ENCODE peak calls at places on chromosomes 13 and 19, in ten cellular contexts. S, D, V, T, A, O, B, R, E and C are unnamed samples. For H3K4me1, the result is how much of the 10 kb centered on the place peaks cover.

GRCh38 chr19:940591-941291 is 14.9 kb downstream of the ARID3A start:
- DNase-seq in V (peak), E (peak), S (peak), B (no peak), A (peak), T (peak), D (no peak), O (peak), R (peak), C (no peak)

GRCh38 chr13:20178156-20178555 is 14.6 kb downstream of the GJB2 start:
- DNase-seq in D (no peak), A (no peak), V (no peak), B (no peak), S (no peak), R (no peak), E (no peak), O (no peak), T (no peak), C (no peak)

GRCh38 chr13:51330741-51331140 is 8.8 kb upstream of the SERPINE3 start:
- DNase-seq in D (no peak), S (no peak), B (no peak), O (no peak), E (no peak), A (no peak), V (no peak), R (no peak), T (no peak), C (no peak)

GRCh38 chr13:26051231-26052135 is at the start of gene SHISA2:
- DNase-seq in E (peak), B (peak), T (no peak), R (peak), O (peak), D (peak), A (no peak), V (no peak), S (peak), C (no peak)

GRCh38 chr19:4533835-4534424 is 1.1 kb downstream of the PLIN5 start:
- DNase-seq in D (no peak), V (no peak), R (no peak), E (no peak), B (no peak), T (no peak), O (no peak), S (no peak), A (no peak), C (no peak)

GRCh38 chr19:30882411-30883005 is 466.7 kb downstream of the TSHZ3 start:
- DNase-seq in V (no peak), E (no peak), A (no peak), S (no peak), B (no peak), T (no peak), R (no peak), O (no peak), D (peak), C (no peak)

GRCh38 chr19:39138221-39139211 is 12.9 kb downstream of the PAK4 start:
- DNase-seq in A (no peak), O (peak), S (no peak), E (peak), D (no peak), T (no peak), R (no peak), V (no peak), B (no peak), C (no peak)

GRCh38 chr19:34505321-34506025 is 23.9 kb downstream of the WTIP start:
- DNase-seq in D (no peak), V (peak), O (no peak), A (no peak), E (peak), T (no peak), B (no peak), S (no peak), R (peak), C (no peak)

GRCh38 chr13:30872685-30873443 is 33.2 kb upstream of the MEDAG start:
- DNase-seq in S (no peak), D (peak), A (peak), T (no peak), E (peak), V (peak), O (peak), R (no peak), B (no peak), C (no peak)

GRCh38 chr19:10826236-10826635 is 9.8 kb downstream of the TMED1 start:
- DNase-seq in T (no peak), E (peak), V (no peak), B (no peak), D (no peak), A (no peak), R (peak), S (no peak), O (no peak), C (no peak)
- H3K4me1 ChIP-seq in T (under half), E (under half), V (under half), B (under half), D (under half), A (under half), R (under half), S (under half), O (under half), C (under half)

GRCh38 chr13:73849292-73849691 is 284.9 kb downstream of the KLF12 start:
- DNase-seq in R (no peak), D (peak), O (no peak), S (no peak), V (no peak), A (no peak), E (no peak), B (no peak), T (no peak), C (peak)
- TF ChIP-seq CTCF in R (no peak), D (peak), O (no peak), S (no peak), V (no peak), A (no peak), E (peak), B (peak), T (peak), C (peak)

GRCh38 chr19:5617080-5617479 is 5.5 kb downstream of the SAFB2 start:
- DNase-seq in A (no peak), D (no peak), V (no peak), B (no peak), E (no peak), T (no peak), S (no peak), R (no peak), O (no peak), C (no peak)
- H3K4me1 ChIP-seq in A (under half), D (under half), V (under half), B (under half), E (under half), T (under half), S (under half), R (under half), O (under half), C (under half)

GRCh38 chr19:29663861-29664752 is 1.2 kb upstream of the PLEKHF1 start:
- DNase-seq in V (peak), O (no peak), E (no peak), R (no peak), T (no peak), B (no peak), D (no peak), S (no peak), A (no peak), C (no peak)

GRCh38 chr19:29662604-29663404 is 2.5 kb upstream of the PLEKHF1 start:
- DNase-seq in S (peak), E (no peak), O (peak), T (peak), V (peak), B (peak), D (no peak), R (no peak), A (peak), C (no peak)

GRCh38 chr19:29665215-29665825 is at the start of gene PLEKHF1:
- DNase-seq in E (peak), T (peak), R (peak), S (peak), B (peak), O (peak), D (peak), A (peak), V (peak), C (peak)

GRCh38 chr19:29665826-29666633 is 769 bp downstream of the PLEKHF1 start:
- DNase-seq in O (peak), D (peak), S (peak), R (peak), V (peak), T (no peak), B (peak), A (peak), E (peak), C (no peak)

GRCh38 chr19:29664753-29665214 is 477 bp upstream of the PLEKHF1 start:
- DNase-seq in B (no peak), T (no peak), V (no peak), S (no peak), D (no peak), A (no peak), R (no peak), O (no peak), E (no peak), C (no peak)
- TF ChIP-seq CTCF in B (no peak), T (no peak), V (peak), S (no peak), D (no peak), A (no peak), R (no peak), O (no peak), E (no peak), C (no peak)